ENCODE peak calls at places on chromosomes 1 and 21, in five cellular contexts. K is naive thymus-derived CD8-positive, alpha-beta T cell; W is SJSA1; M is GM12864; B is mesothelial cell of epicardium. Z is an unnamed sample.

GRCh38 chr1:56064705-56065104 is 514.7 kb downstream of the PLPP3 start:
- DNase-seq in K (no peak), M (no peak), W (peak; percentile 67), B (no peak), Z (no peak)

GRCh38 chr1:34763142-34763781 is 3.7 kb downstream of the GJB4 start:
- DNase-seq in M (no peak), B (no peak), K (no peak), W (peak; percentile 13), Z (no peak)

GRCh38 chr1:10161121-10161520 is 49.2 kb upstream of the KIF1B start:
- DNase-seq in K (no peak), W (no peak), M (no peak), B (no peak), Z (no peak)

GRCh38 chr1:164673584-164674214 is 114.7 kb downstream of the PBX1 start:
- DNase-seq in W (peak; percentile 22), K (no peak), M (no peak), B (no peak), Z (no peak)

GRCh38 chr1:213268221-213268620 is 217.2 kb downstream of the RPS6KC1 start:
- DNase-seq in K (no peak), B (no peak), W (no peak), M (no peak), Z (no peak)

GRCh38 chr1:9780554-9781110 is 43.1 kb downstream of the CLSTN1 start:
- DNase-seq in K (no peak), M (no peak), W (no peak), B (no peak), Z (no peak)

GRCh38 chr1:219324629-219325367 is 151.1 kb downstream of the LYPLAL1 start:
- DNase-seq in K (no peak), M (peak; percentile 8), W (peak; percentile 82), B (no peak), Z (no peak)

GRCh38 chr1:52907068-52907811 is 14.3 kb downstream of the ECHDC2 start:
- DNase-seq in K (no peak), B (no peak), W (no peak), M (no peak), Z (no peak)

GRCh38 chr1:201766117-201766863 is 62.7 kb upstream of the IPO9 start:
- DNase-seq in M (no peak), K (no peak), B (no peak), W (peak; percentile 40), Z (no peak)

GRCh38 chr1:231684333-231685244 is 58.0 kb downstream of the DISC1 start:
- DNase-seq in W (peak; percentile 57), K (no peak), B (no peak), M (no peak), Z (no peak)

GRCh38 chr1:156089704-156090103 is 7.4 kb upstream of the MEX3A start:
- DNase-seq in B (no peak), M (no peak), W (no peak), K (no peak), Z (no peak)

GRCh38 chr21:37793660-37794059 is 122.6 kb downstream of the KCNJ6 start:
- DNase-seq in W (no peak), B (no peak), K (no peak), M (no peak), Z (no peak)

GRCh38 chr1:25661043-25661807 is 44.6 kb downstream of the MAN1C1 start:
- DNase-seq in K (no peak), B (no peak), W (no peak), M (no peak), Z (no peak)

GRCh38 chr1:94553323-94553730 is 11.8 kb upstream of the F3 start:
- DNase-seq in M (no peak), K (no peak), W (no peak), B (no peak), Z (no peak)

GRCh38 chr1:3475839-3476573 is 21.5 kb downstream of the ARHGEF16 start:
- DNase-seq in B (no peak), M (no peak), W (no peak), K (no peak), Z (no peak)

GRCh38 chr1:203592156-203592555 is 34.5 kb upstream of the ATP2B4 start:
- DNase-seq in M (no peak), W (peak; percentile 37), B (peak; percentile 75), K (no peak), Z (no peak)

GRCh38 chr1:201126832-201127754 is at the start of gene ASCL5:
- DNase-seq in W (no peak), B (no peak), M (no peak), K (no peak), Z (peak; percentile 70)

GRCh38 chr1:53406551-53407235 is 52.5 kb upstream of the DMRTB1 start:
- DNase-seq in K (no peak), M (no peak), B (no peak), W (no peak), Z (no peak)

GRCh38 chr1:99677416-99677815 is 31.5 kb downstream of the PALMD start:
- DNase-seq in K (no peak), B (no peak), M (no peak), W (no peak), Z (no peak)